ENCODE peak calls at places on chromosomes 4 and X, in four cellular contexts. One of them, this sample, is unnamed.

GRCh38 chrX:44944894-44945293 is 71.9 kb downstream of the KDM6A start:
- DNase-seq in esophagus squamous epithelium: no peak
- DNase-seq in ovary: no peak
- DNase-seq in prostate gland: no peak
- DNase-seq in this sample: no peak

GRCh38 chr4:4344915-4345527 is 41.9 kb upstream of the NSG1 start:
- DNase-seq in prostate gland: no peak
- DNase-seq in ovary: no peak
- DNase-seq in esophagus squamous epithelium: no peak
- DNase-seq in this sample: no peak

GRCh38 chr4:25032126-25032525 is 1.4 kb upstream of the LGI2 start:
- DNase-seq in prostate gland: no peak
- DNase-seq in ovary: no peak
- DNase-seq in esophagus squamous epithelium: no peak
- DNase-seq in this sample: no peak

GRCh38 chrX:10239611-10240064 is 82.9 kb downstream of the CLCN4 start:
- DNase-seq in ovary: no peak
- DNase-seq in prostate gland: no peak
- DNase-seq in esophagus squamous epithelium: no peak
- DNase-seq in this sample: no peak

GRCh38 chr4:144627663-144628076 is 18.3 kb upstream of the HHIP start:
- DNase-seq in prostate gland: no peak
- DNase-seq in ovary: no peak
- DNase-seq in esophagus squamous epithelium: no peak
- DNase-seq in this sample: no peak

GRCh38 chr4:46506876-46507275 is 116.9 kb upstream of the GABRA2 start:
- DNase-seq in prostate gland: no peak
- DNase-seq in ovary: no peak
- DNase-seq in esophagus squamous epithelium: no peak
- DNase-seq in this sample: no peak

GRCh38 chr4:151184523-151185458 is 85.4 kb downstream of the RPS3A start:
- DNase-seq in ovary: no peak
- DNase-seq in prostate gland: no peak
- DNase-seq in esophagus squamous epithelium: no peak
- DNase-seq in this sample: no peak

GRCh38 chr4:121462660-121463261 is 81.9 kb upstream of the QRFPR start:
- DNase-seq in esophagus squamous epithelium: no peak
- DNase-seq in prostate gland: peak; percentile 46
- DNase-seq in ovary: no peak
- DNase-seq in this sample: no peak

GRCh38 chr4:69147334-69147733 is 51.1 kb downstream of the UGT2B7 start:
- DNase-seq in esophagus squamous epithelium: no peak
- DNase-seq in prostate gland: no peak
- DNase-seq in ovary: no peak
- DNase-seq in this sample: peak; percentile 31

GRCh38 chrX:636971-637659 is 6.5 kb downstream of the SHOX start:
- DNase-seq in esophagus squamous epithelium: no peak
- DNase-seq in prostate gland: no peak
- DNase-seq in ovary: no peak
- DNase-seq in this sample: peak; percentile 7

GRCh38 chr4:57405359-57405758 is 295.2 kb upstream of the IGFBP7 start:
- DNase-seq in ovary: no peak
- DNase-seq in esophagus squamous epithelium: no peak
- DNase-seq in prostate gland: no peak
- DNase-seq in this sample: no peak

GRCh38 chr4:16757080-16757521 is 141.3 kb downstream of the LDB2 start:
- DNase-seq in ovary: no peak
- DNase-seq in prostate gland: no peak
- DNase-seq in esophagus squamous epithelium: no peak
- DNase-seq in this sample: no peak

GRCh38 chr4:169059294-169060201 is 49.5 kb upstream of the CBR4 start:
- DNase-seq in esophagus squamous epithelium: no peak
- DNase-seq in ovary: no peak
- DNase-seq in prostate gland: no peak
- DNase-seq in this sample: no peak

GRCh38 chrX:30948626-30949025 is 59.6 kb upstream of the TAB3 start:
- DNase-seq in ovary: no peak
- DNase-seq in esophagus squamous epithelium: no peak
- DNase-seq in prostate gland: no peak
- DNase-seq in this sample: no peak

GRCh38 chr4:186739802-186740434 is 16.3 kb upstream of the FAT1 start:
- DNase-seq in ovary: no peak
- DNase-seq in prostate gland: no peak
- DNase-seq in esophagus squamous epithelium: no peak
- DNase-seq in this sample: no peak

GRCh38 chr4:142656178-142656577 is 189.9 kb downstream of the INPP4B start:
- DNase-seq in esophagus squamous epithelium: no peak
- DNase-seq in ovary: no peak
- DNase-seq in prostate gland: no peak
- DNase-seq in this sample: no peak

GRCh38 chrX:65608021-65608420 is 59.4 kb upstream of the MSN start:
- DNase-seq in ovary: no peak
- DNase-seq in prostate gland: no peak
- DNase-seq in esophagus squamous epithelium: no peak
- DNase-seq in this sample: no peak
- TF ChIP-seq POLR2A in ovary: no peak
- TF ChIP-seq POLR2A in prostate gland: no peak
- TF ChIP-seq POLR2A in esophagus squamous epithelium: no peak
- TF ChIP-seq POLR2A in this sample: no peak

DNA sequence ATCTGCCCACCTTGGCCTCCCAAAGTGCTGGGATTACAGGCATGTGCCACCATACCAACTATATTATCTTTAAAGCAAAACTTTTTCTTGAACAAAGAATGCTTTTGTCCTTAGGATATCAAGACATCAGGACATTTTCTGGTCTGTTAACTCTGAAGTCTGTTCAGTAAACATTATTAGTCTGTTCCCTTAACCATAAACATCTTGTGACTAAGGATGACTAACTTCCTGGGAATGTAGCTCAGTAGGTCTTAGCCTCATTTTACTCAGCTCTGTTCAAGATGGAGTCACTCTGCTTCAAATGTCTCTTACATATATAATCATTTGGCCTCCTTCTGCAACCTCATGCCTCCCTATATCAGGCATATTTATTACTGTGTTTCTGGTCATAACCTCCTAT is 122.9 kb downstream of the UBE2NL start:
- DNase-seq in esophagus squamous epithelium: no peak
- DNase-seq in ovary: no peak
- DNase-seq in prostate gland: no peak
- DNase-seq in this sample: no peak
- H3K9me3 ChIP-seq in esophagus squamous epithelium: peaks cover 9% of the 10 kb centered on the region
- H3K9me3 ChIP-seq in ovary: no peaks in the 10 kb centered on the region
- H3K9me3 ChIP-seq in prostate gland: no peaks in the 10 kb centered on the region
- H3K9me3 ChIP-seq in this sample: no peaks in the 10 kb centered on the region

DNA sequence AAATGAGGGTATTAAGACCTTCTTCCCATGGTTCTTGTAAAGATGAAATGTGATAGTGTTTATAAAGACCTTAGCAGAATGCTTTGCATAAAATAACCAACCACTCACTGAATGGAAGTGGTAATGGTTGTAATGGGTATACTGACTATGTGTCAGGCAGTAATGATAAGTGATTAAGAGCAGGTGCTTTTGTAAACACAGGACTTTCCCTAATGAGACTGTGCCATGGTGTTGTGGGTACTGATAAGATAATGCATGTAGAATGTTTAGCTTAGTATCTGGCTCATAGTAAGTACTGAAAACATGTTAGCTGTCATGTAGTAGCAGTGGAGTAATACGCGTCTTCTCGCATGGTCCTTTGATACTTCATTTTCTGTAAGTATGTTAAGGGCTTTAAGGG is 6.9 kb downstream of the LSM6 start:
- DNase-seq in ovary: no peak
- DNase-seq in prostate gland: no peak
- DNase-seq in esophagus squamous epithelium: no peak
- DNase-seq in this sample: no peak
- TF ChIP-seq POLR2A in ovary: no peak
- TF ChIP-seq POLR2A in prostate gland: no peak
- TF ChIP-seq POLR2A in esophagus squamous epithelium: no peak
- TF ChIP-seq POLR2A in this sample: no peak

DNA sequence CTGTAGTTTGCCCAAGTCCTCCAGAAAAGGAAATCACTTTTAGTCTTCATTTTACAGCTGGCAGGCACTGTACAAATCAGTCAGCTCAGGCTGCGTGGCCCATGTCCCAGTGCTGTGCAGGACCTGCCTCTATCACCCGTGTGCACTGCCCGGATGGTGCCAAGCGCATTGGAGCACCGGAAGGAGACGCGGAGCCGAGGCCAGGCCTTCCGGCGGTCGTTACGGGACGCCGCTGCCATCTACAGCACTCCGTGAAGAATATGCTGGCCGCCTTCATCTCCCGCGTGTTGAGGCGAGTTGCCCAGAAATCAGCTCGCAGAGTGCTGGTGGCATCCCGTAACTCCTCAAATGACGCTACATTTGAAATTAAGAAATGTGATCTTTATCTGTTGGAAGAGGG is at the start of gene PDHA2:
- DNase-seq in prostate gland: no peak
- DNase-seq in esophagus squamous epithelium: no peak
- DNase-seq in ovary: peak; percentile 9
- DNase-seq in this sample: no peak
- H3K9me3 ChIP-seq in prostate gland: no peaks in the 10 kb centered on the region
- H3K9me3 ChIP-seq in esophagus squamous epithelium: no peaks in the 10 kb centered on the region
- H3K9me3 ChIP-seq in ovary: no peaks in the 10 kb centered on the region
- H3K9me3 ChIP-seq in this sample: no peaks in the 10 kb centered on the region

DNA sequence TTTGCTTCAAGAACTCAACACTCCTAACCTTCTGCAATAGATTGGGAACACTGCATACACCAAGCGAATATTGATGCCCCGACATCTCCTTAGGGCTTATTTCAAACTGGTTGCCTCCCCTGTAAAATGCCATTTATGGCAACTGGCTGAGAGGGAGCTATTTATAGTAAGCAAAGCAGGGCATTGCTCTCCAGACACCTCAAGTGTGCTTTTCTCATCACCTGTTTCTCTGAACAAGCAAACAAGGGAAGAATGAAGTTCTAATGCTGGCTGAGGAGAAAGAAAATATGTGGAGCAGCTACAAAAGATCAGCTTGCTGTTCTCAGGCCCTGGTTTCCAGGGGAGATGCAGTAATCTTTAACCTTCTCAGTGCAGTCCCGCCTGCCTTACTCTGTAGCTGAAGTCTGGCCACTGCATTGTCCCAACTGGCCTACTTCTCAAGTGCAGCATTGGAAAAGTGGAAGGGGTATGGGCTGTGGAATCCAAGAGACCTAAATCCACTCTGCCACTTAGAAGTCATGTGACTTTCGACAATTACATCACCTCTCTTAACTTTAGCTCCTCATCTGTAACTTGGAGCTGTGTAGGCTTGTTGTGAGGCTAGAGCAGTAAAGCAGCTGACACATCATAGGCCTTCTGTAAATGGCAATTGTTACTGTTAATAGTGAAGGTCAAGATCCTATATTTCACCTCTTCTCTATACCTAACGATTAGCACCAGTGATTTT is 47.9 kb upstream of the FGF13 start:
- DNase-seq in prostate gland: no peak
- DNase-seq in esophagus squamous epithelium: no peak
- DNase-seq in ovary: no peak
- DNase-seq in this sample: no peak
- TF ChIP-seq POLR2A in prostate gland: no peak
- TF ChIP-seq POLR2A in esophagus squamous epithelium: no peak
- TF ChIP-seq POLR2A in ovary: no peak
- TF ChIP-seq POLR2A in this sample: no peak

GRCh38 chr4:8495803-8496202 is 55.2 kb downstream of the TRMT44 start:
- DNase-seq in esophagus squamous epithelium: no peak
- DNase-seq in ovary: no peak
- DNase-seq in prostate gland: no peak
- DNase-seq in this sample: no peak

GRCh38 chr4:8494218-8494617 is 53.6 kb downstream of the TRMT44 start:
- DNase-seq in esophagus squamous epithelium: no peak
- DNase-seq in prostate gland: no peak
- DNase-seq in ovary: no peak
- DNase-seq in this sample: no peak

GRCh38 chr4:8494983-8495548 is 54.5 kb downstream of the TRMT44 start:
- DNase-seq in ovary: no peak
- DNase-seq in prostate gland: no peak
- DNase-seq in esophagus squamous epithelium: no peak
- DNase-seq in this sample: no peak

GRCh38 chr4:8497762-8498161 is 57.2 kb downstream of the TRMT44 start:
- DNase-seq in ovary: no peak
- DNase-seq in esophagus squamous epithelium: no peak
- DNase-seq in prostate gland: no peak
- DNase-seq in this sample: no peak

GRCh38 chr4:8493484-8493883 is 52.9 kb downstream of the TRMT44 start:
- DNase-seq in esophagus squamous epithelium: no peak
- DNase-seq in ovary: no peak
- DNase-seq in prostate gland: no peak
- DNase-seq in this sample: no peak
- H3K9me3 ChIP-seq in esophagus squamous epithelium: no peaks in the 10 kb centered on the region
- H3K9me3 ChIP-seq in ovary: no peaks in the 10 kb centered on the region
- H3K9me3 ChIP-seq in prostate gland: no peaks in the 10 kb centered on the region
- H3K9me3 ChIP-seq in this sample: no peaks in the 10 kb centered on the region

GRCh38 chr4:30720021-30720655 is at the start of gene PCDH7:
- DNase-seq in prostate gland: peak; percentile 51
- DNase-seq in ovary: peak; percentile 31
- DNase-seq in esophagus squamous epithelium: no peak
- DNase-seq in this sample: no peak
- TF ChIP-seq POLR2A in prostate gland: no peak
- TF ChIP-seq POLR2A in ovary: no peak
- TF ChIP-seq POLR2A in esophagus squamous epithelium: no peak
- TF ChIP-seq POLR2A in this sample: no peak

DNA sequence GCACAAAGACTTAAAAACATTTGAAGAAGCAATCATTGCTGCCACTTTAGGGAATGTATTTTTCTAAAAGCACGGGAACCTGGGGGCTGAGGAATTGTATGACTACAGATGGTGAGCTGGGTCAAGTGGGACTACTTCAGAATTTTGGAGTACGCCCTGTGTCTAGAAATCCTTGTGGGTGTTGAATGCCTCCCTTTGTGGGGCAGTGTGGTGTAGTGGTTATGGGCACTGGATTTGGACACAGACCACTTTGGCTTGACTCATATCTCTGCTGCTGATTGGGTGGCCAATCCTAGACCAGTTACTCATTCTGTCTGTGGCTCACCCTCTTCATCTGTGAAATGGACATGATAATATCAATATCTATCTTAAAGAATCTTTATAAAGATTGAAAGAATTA is 155.0 kb upstream of the RPS6KA3 start:
- DNase-seq in prostate gland: no peak
- DNase-seq in esophagus squamous epithelium: no peak
- DNase-seq in ovary: no peak
- DNase-seq in this sample: no peak
- H3K9me3 ChIP-seq in prostate gland: no peaks in the 10 kb centered on the region
- H3K9me3 ChIP-seq in esophagus squamous epithelium: no peaks in the 10 kb centered on the region
- H3K9me3 ChIP-seq in ovary: no peaks in the 10 kb centered on the region
- H3K9me3 ChIP-seq in this sample: no peaks in the 10 kb centered on the region